ENCODE peak calls at places on chromosome 18, in ten cellular contexts. One of them, this sample, is unnamed.

GRCh38 chr18:9594782-9595181 is 19.6 kb downstream of the PPP4R1 start:
- DNase-seq in ACHN: no peak
- DNase-seq in PC-9: no peak
- DNase-seq in astrocyte of the spinal cord: no peak
- DNase-seq in NCI-H2029: no peak
- DNase-seq in globus pallidus: no peak
- DNase-seq in AG09309: no peak
- DNase-seq in fibroblast of the conjunctiva: no peak
- DNase-seq in psoas muscle: no peak
- DNase-seq in stimulated activated CD4-positive, alpha-beta T cell treated with anti-CD3 and anti-CD28 coated beads, Interleukin-2, amount 100 ng/mL, for 48 hours: no peak
- DNase-seq in this sample: no peak

GRCh38 chr18:21686282-21687105 is 18.1 kb downstream of the ABHD3 start:
- DNase-seq in globus pallidus: no peak
- DNase-seq in stimulated activated CD4-positive, alpha-beta T cell treated with anti-CD3 and anti-CD28 coated beads, Interleukin-2, amount 100 ng/mL, for 48 hours: no peak
- DNase-seq in psoas muscle: no peak
- DNase-seq in NCI-H2029: no peak
- DNase-seq in PC-9: peak
- DNase-seq in astrocyte of the spinal cord: no peak
- DNase-seq in fibroblast of the conjunctiva: no peak
- DNase-seq in AG09309: no peak
- DNase-seq in ACHN: no peak
- DNase-seq in this sample: peak

GRCh38 chr18:55206941-55207340 is 247.7 kb upstream of the CCDC68 start:
- DNase-seq in ACHN: no peak
- DNase-seq in astrocyte of the spinal cord: no peak
- DNase-seq in globus pallidus: no peak
- DNase-seq in PC-9: no peak
- DNase-seq in stimulated activated CD4-positive, alpha-beta T cell treated with anti-CD3 and anti-CD28 coated beads, Interleukin-2, amount 100 ng/mL, for 48 hours: no peak
- DNase-seq in fibroblast of the conjunctiva: no peak
- DNase-seq in AG09309: no peak
- DNase-seq in psoas muscle: no peak
- DNase-seq in NCI-H2029: no peak
- DNase-seq in this sample: no peak

GRCh38 chr18:32042337-32042736 is 23.7 kb downstream of the RNF125 start:
- DNase-seq in stimulated activated CD4-positive, alpha-beta T cell treated with anti-CD3 and anti-CD28 coated beads, Interleukin-2, amount 100 ng/mL, for 48 hours: no peak
- DNase-seq in PC-9: no peak
- DNase-seq in NCI-H2029: no peak
- DNase-seq in fibroblast of the conjunctiva: no peak
- DNase-seq in AG09309: no peak
- DNase-seq in ACHN: no peak
- DNase-seq in globus pallidus: peak
- DNase-seq in astrocyte of the spinal cord: no peak
- DNase-seq in psoas muscle: no peak
- DNase-seq in this sample: no peak

GRCh38 chr18:79898952-79899608 is 52.4 kb downstream of the SLC66A2 start:
- DNase-seq in astrocyte of the spinal cord: no peak
- DNase-seq in psoas muscle: peak
- DNase-seq in globus pallidus: no peak
- DNase-seq in AG09309: no peak
- DNase-seq in stimulated activated CD4-positive, alpha-beta T cell treated with anti-CD3 and anti-CD28 coated beads, Interleukin-2, amount 100 ng/mL, for 48 hours: no peak
- DNase-seq in NCI-H2029: no peak
- DNase-seq in ACHN: no peak
- DNase-seq in PC-9: no peak
- DNase-seq in fibroblast of the conjunctiva: no peak
- DNase-seq in this sample: no peak

GRCh38 chr18:25144835-25145234 is 207.1 kb downstream of the ZNF521 start:
- DNase-seq in astrocyte of the spinal cord: peak
- DNase-seq in fibroblast of the conjunctiva: peak
- DNase-seq in AG09309: peak
- DNase-seq in psoas muscle: no peak
- DNase-seq in stimulated activated CD4-positive, alpha-beta T cell treated with anti-CD3 and anti-CD28 coated beads, Interleukin-2, amount 100 ng/mL, for 48 hours: no peak
- DNase-seq in PC-9: no peak
- DNase-seq in ACHN: no peak
- DNase-seq in NCI-H2029: no peak
- DNase-seq in globus pallidus: peak
- DNase-seq in this sample: peak

GRCh38 chr18:57122906-57123510 is 23.9 kb upstream of the BOD1L2 start:
- DNase-seq in astrocyte of the spinal cord: no peak
- DNase-seq in stimulated activated CD4-positive, alpha-beta T cell treated with anti-CD3 and anti-CD28 coated beads, Interleukin-2, amount 100 ng/mL, for 48 hours: no peak
- DNase-seq in ACHN: no peak
- DNase-seq in NCI-H2029: no peak
- DNase-seq in globus pallidus: no peak
- DNase-seq in AG09309: no peak
- DNase-seq in PC-9: no peak
- DNase-seq in fibroblast of the conjunctiva: no peak
- DNase-seq in psoas muscle: no peak
- DNase-seq in this sample: no peak

GRCh38 chr18:79395761-79396404 is at the start of gene NFATC1:
- DNase-seq in NCI-H2029: no peak
- DNase-seq in fibroblast of the conjunctiva: no peak
- DNase-seq in astrocyte of the spinal cord: peak
- DNase-seq in globus pallidus: no peak
- DNase-seq in PC-9: no peak
- DNase-seq in psoas muscle: peak
- DNase-seq in stimulated activated CD4-positive, alpha-beta T cell treated with anti-CD3 and anti-CD28 coated beads, Interleukin-2, amount 100 ng/mL, for 48 hours: peak
- DNase-seq in ACHN: peak
- DNase-seq in AG09309: no peak
- DNase-seq in this sample: peak

GRCh38 chr18:53457068-53457467 is 767.4 kb downstream of the MBD2 start:
- DNase-seq in fibroblast of the conjunctiva: peak
- DNase-seq in ACHN: no peak
- DNase-seq in psoas muscle: no peak
- DNase-seq in stimulated activated CD4-positive, alpha-beta T cell treated with anti-CD3 and anti-CD28 coated beads, Interleukin-2, amount 100 ng/mL, for 48 hours: no peak
- DNase-seq in AG09309: no peak
- DNase-seq in astrocyte of the spinal cord: peak
- DNase-seq in globus pallidus: no peak
- DNase-seq in PC-9: no peak
- DNase-seq in NCI-H2029: no peak
- DNase-seq in this sample: no peak

GRCh38 chr18:38262666-38263065 is 697.1 kb upstream of the CELF4 start:
- DNase-seq in PC-9: no peak
- DNase-seq in NCI-H2029: no peak
- DNase-seq in astrocyte of the spinal cord: no peak
- DNase-seq in psoas muscle: no peak
- DNase-seq in globus pallidus: no peak
- DNase-seq in ACHN: no peak
- DNase-seq in fibroblast of the conjunctiva: no peak
- DNase-seq in AG09309: no peak
- DNase-seq in stimulated activated CD4-positive, alpha-beta T cell treated with anti-CD3 and anti-CD28 coated beads, Interleukin-2, amount 100 ng/mL, for 48 hours: no peak
- DNase-seq in this sample: no peak

GRCh38 chr18:2971741-2972552 is 41.0 kb downstream of the LPIN2 start:
- DNase-seq in NCI-H2029: no peak
- DNase-seq in AG09309: no peak
- DNase-seq in stimulated activated CD4-positive, alpha-beta T cell treated with anti-CD3 and anti-CD28 coated beads, Interleukin-2, amount 100 ng/mL, for 48 hours: no peak
- DNase-seq in ACHN: peak
- DNase-seq in globus pallidus: peak
- DNase-seq in fibroblast of the conjunctiva: no peak
- DNase-seq in psoas muscle: peak
- DNase-seq in PC-9: no peak
- DNase-seq in astrocyte of the spinal cord: peak
- DNase-seq in this sample: no peak

GRCh38 chr18:76503595-76503994 is 8.6 kb upstream of the ZNF516 start:
- DNase-seq in fibroblast of the conjunctiva: no peak
- DNase-seq in NCI-H2029: no peak
- DNase-seq in ACHN: no peak
- DNase-seq in globus pallidus: no peak
- DNase-seq in astrocyte of the spinal cord: no peak
- DNase-seq in AG09309: no peak
- DNase-seq in psoas muscle: no peak
- DNase-seq in PC-9: no peak
- DNase-seq in stimulated activated CD4-positive, alpha-beta T cell treated with anti-CD3 and anti-CD28 coated beads, Interleukin-2, amount 100 ng/mL, for 48 hours: no peak
- DNase-seq in this sample: no peak

GRCh38 chr18:79241755-79242154 is 154.0 kb upstream of the NFATC1 start:
- DNase-seq in stimulated activated CD4-positive, alpha-beta T cell treated with anti-CD3 and anti-CD28 coated beads, Interleukin-2, amount 100 ng/mL, for 48 hours: no peak
- DNase-seq in psoas muscle: no peak
- DNase-seq in globus pallidus: no peak
- DNase-seq in fibroblast of the conjunctiva: no peak
- DNase-seq in AG09309: no peak
- DNase-seq in PC-9: no peak
- DNase-seq in NCI-H2029: no peak
- DNase-seq in ACHN: no peak
- DNase-seq in astrocyte of the spinal cord: no peak
- DNase-seq in this sample: no peak

GRCh38 chr18:66553824-66554223 is 50.1 kb downstream of the CDH19 start:
- DNase-seq in PC-9: no peak
- DNase-seq in NCI-H2029: no peak
- DNase-seq in astrocyte of the spinal cord: peak
- DNase-seq in ACHN: no peak
- DNase-seq in stimulated activated CD4-positive, alpha-beta T cell treated with anti-CD3 and anti-CD28 coated beads, Interleukin-2, amount 100 ng/mL, for 48 hours: no peak
- DNase-seq in psoas muscle: no peak
- DNase-seq in fibroblast of the conjunctiva: no peak
- DNase-seq in globus pallidus: no peak
- DNase-seq in AG09309: no peak
- DNase-seq in this sample: no peak

GRCh38 chr18:53843113-53843512 is 381.4 kb downstream of the MBD2 start:
- DNase-seq in PC-9: no peak
- DNase-seq in ACHN: no peak
- DNase-seq in globus pallidus: no peak
- DNase-seq in astrocyte of the spinal cord: no peak
- DNase-seq in stimulated activated CD4-positive, alpha-beta T cell treated with anti-CD3 and anti-CD28 coated beads, Interleukin-2, amount 100 ng/mL, for 48 hours: no peak
- DNase-seq in AG09309: no peak
- DNase-seq in fibroblast of the conjunctiva: no peak
- DNase-seq in psoas muscle: no peak
- DNase-seq in NCI-H2029: no peak
- DNase-seq in this sample: no peak

GRCh38 chr18:13382990-13383821 is 164.6 kb downstream of the LDLRAD4 start:
- DNase-seq in psoas muscle: no peak
- DNase-seq in ACHN: no peak
- DNase-seq in PC-9: no peak
- DNase-seq in fibroblast of the conjunctiva: no peak
- DNase-seq in stimulated activated CD4-positive, alpha-beta T cell treated with anti-CD3 and anti-CD28 coated beads, Interleukin-2, amount 100 ng/mL, for 48 hours: no peak
- DNase-seq in AG09309: no peak
- DNase-seq in globus pallidus: no peak
- DNase-seq in astrocyte of the spinal cord: no peak
- DNase-seq in NCI-H2029: peak
- DNase-seq in this sample: no peak

GRCh38 chr18:13269599-13270011 is 51.0 kb downstream of the LDLRAD4 start:
- DNase-seq in AG09309: no peak
- DNase-seq in astrocyte of the spinal cord: no peak
- DNase-seq in ACHN: no peak
- DNase-seq in PC-9: no peak
- DNase-seq in stimulated activated CD4-positive, alpha-beta T cell treated with anti-CD3 and anti-CD28 coated beads, Interleukin-2, amount 100 ng/mL, for 48 hours: no peak
- DNase-seq in globus pallidus: no peak
- DNase-seq in psoas muscle: no peak
- DNase-seq in NCI-H2029: no peak
- DNase-seq in fibroblast of the conjunctiva: no peak
- DNase-seq in this sample: no peak

GRCh38 chr18:45526120-45526841 is 89.0 kb upstream of the SLC14A2 start:
- DNase-seq in AG09309: peak
- DNase-seq in astrocyte of the spinal cord: peak
- DNase-seq in fibroblast of the conjunctiva: peak
- DNase-seq in globus pallidus: no peak
- DNase-seq in ACHN: no peak
- DNase-seq in psoas muscle: no peak
- DNase-seq in stimulated activated CD4-positive, alpha-beta T cell treated with anti-CD3 and anti-CD28 coated beads, Interleukin-2, amount 100 ng/mL, for 48 hours: no peak
- DNase-seq in NCI-H2029: no peak
- DNase-seq in PC-9: no peak
- DNase-seq in this sample: peak

GRCh38 chr18:54260376-54261072 is 8.8 kb upstream of the POLI start:
- DNase-seq in AG09309: no peak
- DNase-seq in ACHN: no peak
- DNase-seq in psoas muscle: no peak
- DNase-seq in globus pallidus: no peak
- DNase-seq in PC-9: peak
- DNase-seq in stimulated activated CD4-positive, alpha-beta T cell treated with anti-CD3 and anti-CD28 coated beads, Interleukin-2, amount 100 ng/mL, for 48 hours: no peak
- DNase-seq in fibroblast of the conjunctiva: no peak
- DNase-seq in astrocyte of the spinal cord: no peak
- DNase-seq in NCI-H2029: no peak
- DNase-seq in this sample: no peak

GRCh38 chr18:50410894-50411293 is 36.0 kb downstream of the SKA1 start:
- DNase-seq in ACHN: peak
- DNase-seq in NCI-H2029: no peak
- DNase-seq in stimulated activated CD4-positive, alpha-beta T cell treated with anti-CD3 and anti-CD28 coated beads, Interleukin-2, amount 100 ng/mL, for 48 hours: no peak
- DNase-seq in fibroblast of the conjunctiva: no peak
- DNase-seq in PC-9: no peak
- DNase-seq in globus pallidus: no peak
- DNase-seq in astrocyte of the spinal cord: no peak
- DNase-seq in AG09309: no peak
- DNase-seq in psoas muscle: no peak
- DNase-seq in this sample: peak

GRCh38 chr18:42977982-42978595 is 137.4 kb downstream of the RIT2 start:
- DNase-seq in NCI-H2029: no peak
- DNase-seq in AG09309: no peak
- DNase-seq in fibroblast of the conjunctiva: no peak
- DNase-seq in astrocyte of the spinal cord: no peak
- DNase-seq in ACHN: no peak
- DNase-seq in globus pallidus: no peak
- DNase-seq in psoas muscle: no peak
- DNase-seq in PC-9: no peak
- DNase-seq in stimulated activated CD4-positive, alpha-beta T cell treated with anti-CD3 and anti-CD28 coated beads, Interleukin-2, amount 100 ng/mL, for 48 hours: no peak
- DNase-seq in this sample: no peak

GRCh38 chr18:10928971-10929373 is 220.4 kb downstream of the PIEZO2 start:
- DNase-seq in AG09309: peak
- DNase-seq in stimulated activated CD4-positive, alpha-beta T cell treated with anti-CD3 and anti-CD28 coated beads, Interleukin-2, amount 100 ng/mL, for 48 hours: no peak
- DNase-seq in NCI-H2029: no peak
- DNase-seq in ACHN: no peak
- DNase-seq in fibroblast of the conjunctiva: no peak
- DNase-seq in PC-9: no peak
- DNase-seq in psoas muscle: no peak
- DNase-seq in astrocyte of the spinal cord: peak
- DNase-seq in globus pallidus: no peak
- DNase-seq in this sample: peak

GRCh38 chr18:23020555-23021294 is 87.6 kb downstream of the RBBP8 start:
- DNase-seq in PC-9: no peak
- DNase-seq in fibroblast of the conjunctiva: no peak
- DNase-seq in ACHN: no peak
- DNase-seq in astrocyte of the spinal cord: no peak
- DNase-seq in stimulated activated CD4-positive, alpha-beta T cell treated with anti-CD3 and anti-CD28 coated beads, Interleukin-2, amount 100 ng/mL, for 48 hours: no peak
- DNase-seq in globus pallidus: no peak
- DNase-seq in AG09309: no peak
- DNase-seq in NCI-H2029: no peak
- DNase-seq in psoas muscle: no peak
- DNase-seq in this sample: no peak

GRCh38 chr18:31241900-31242409 is 76.0 kb upstream of the DSG1 start:
- DNase-seq in AG09309: no peak
- DNase-seq in astrocyte of the spinal cord: no peak
- DNase-seq in fibroblast of the conjunctiva: no peak
- DNase-seq in NCI-H2029: no peak
- DNase-seq in psoas muscle: no peak
- DNase-seq in PC-9: peak
- DNase-seq in ACHN: peak
- DNase-seq in globus pallidus: no peak
- DNase-seq in stimulated activated CD4-positive, alpha-beta T cell treated with anti-CD3 and anti-CD28 coated beads, Interleukin-2, amount 100 ng/mL, for 48 hours: no peak
- DNase-seq in this sample: no peak

GRCh38 chr18:58316400-58316942 is 272.4 kb downstream of the NEDD4L start:
- DNase-seq in globus pallidus: no peak
- DNase-seq in fibroblast of the conjunctiva: no peak
- DNase-seq in AG09309: no peak
- DNase-seq in ACHN: no peak
- DNase-seq in psoas muscle: no peak
- DNase-seq in PC-9: no peak
- DNase-seq in stimulated activated CD4-positive, alpha-beta T cell treated with anti-CD3 and anti-CD28 coated beads, Interleukin-2, amount 100 ng/mL, for 48 hours: no peak
- DNase-seq in NCI-H2029: no peak
- DNase-seq in astrocyte of the spinal cord: no peak
- DNase-seq in this sample: no peak

GRCh38 chr18:14933049-14933851 is 185.3 kb downstream of the ANKRD30B start:
- DNase-seq in psoas muscle: no peak
- DNase-seq in ACHN: no peak
- DNase-seq in PC-9: no peak
- DNase-seq in AG09309: no peak
- DNase-seq in NCI-H2029: no peak
- DNase-seq in globus pallidus: no peak
- DNase-seq in astrocyte of the spinal cord: no peak
- DNase-seq in fibroblast of the conjunctiva: no peak
- DNase-seq in stimulated activated CD4-positive, alpha-beta T cell treated with anti-CD3 and anti-CD28 coated beads, Interleukin-2, amount 100 ng/mL, for 48 hours: no peak
- DNase-seq in this sample: no peak

GRCh38 chr18:38563396-38563980 is 997.9 kb upstream of the CELF4 start:
- DNase-seq in ACHN: no peak
- DNase-seq in PC-9: no peak
- DNase-seq in astrocyte of the spinal cord: no peak
- DNase-seq in AG09309: no peak
- DNase-seq in psoas muscle: no peak
- DNase-seq in globus pallidus: no peak
- DNase-seq in stimulated activated CD4-positive, alpha-beta T cell treated with anti-CD3 and anti-CD28 coated beads, Interleukin-2, amount 100 ng/mL, for 48 hours: no peak
- DNase-seq in NCI-H2029: no peak
- DNase-seq in fibroblast of the conjunctiva: no peak
- DNase-seq in this sample: no peak

GRCh38 chr18:2903006-2903405 is 56.2 kb downstream of the EMILIN2 start:
- DNase-seq in astrocyte of the spinal cord: peak
- DNase-seq in ACHN: peak
- DNase-seq in PC-9: no peak
- DNase-seq in NCI-H2029: no peak
- DNase-seq in psoas muscle: peak
- DNase-seq in AG09309: no peak
- DNase-seq in globus pallidus: peak
- DNase-seq in stimulated activated CD4-positive, alpha-beta T cell treated with anti-CD3 and anti-CD28 coated beads, Interleukin-2, amount 100 ng/mL, for 48 hours: no peak
- DNase-seq in fibroblast of the conjunctiva: peak
- DNase-seq in this sample: peak

This sample was measured in fibroblast of the aortic adventitia.